ENCODE peak calls at places on chromosomes 13 and 19, in ten cellular contexts. One of them, this sample, is unnamed.
A peak's percentile ranks its signal among the peaks of the same experiment; 100 is the strongest.

GRCh38 chr19:4972509-4973230 is 3.8 kb downstream of the KDM4B start:
- DNase-seq in GM12865: no peak
- DNase-seq in bronchial epithelial cell: peak; percentile 48
- DNase-seq in fibroblast of gingiva: peak; percentile 59
- DNase-seq in NCI-H1417: no peak
- DNase-seq in stimulated activated CD4-positive, alpha-beta T cell treated with anti-CD3 and anti-CD28 coated beads, Interleukin-1b, Interleukin-23, amount 100 ng/mL, for 4 hours: no peak
- DNase-seq in NCI-H345: no peak
- DNase-seq in cardiac fibroblast: peak; percentile 45
- DNase-seq in cerebellar cortex: no peak
- DNase-seq in H7: peak; percentile 35
- DNase-seq in this sample: no peak

GRCh38 chr13:28805193-28805819 is 14.8 kb upstream of the MTUS2 start:
- DNase-seq in GM12865: peak; percentile 49
- DNase-seq in bronchial epithelial cell: no peak
- DNase-seq in fibroblast of gingiva: no peak
- DNase-seq in NCI-H1417: no peak
- DNase-seq in stimulated activated CD4-positive, alpha-beta T cell treated with anti-CD3 and anti-CD28 coated beads, Interleukin-1b, Interleukin-23, amount 100 ng/mL, for 4 hours: no peak
- DNase-seq in NCI-H345: peak; percentile 1
- DNase-seq in cardiac fibroblast: peak; percentile 12
- DNase-seq in cerebellar cortex: no peak
- DNase-seq in H7: peak; percentile 66
- DNase-seq in this sample: no peak

GRCh38 chr19:5913739-5914357 is at the start of gene CAPS:
- DNase-seq in GM12865: no peak
- DNase-seq in bronchial epithelial cell: peak; percentile 64
- DNase-seq in fibroblast of gingiva: peak; percentile 90
- DNase-seq in NCI-H1417: no peak
- DNase-seq in stimulated activated CD4-positive, alpha-beta T cell treated with anti-CD3 and anti-CD28 coated beads, Interleukin-1b, Interleukin-23, amount 100 ng/mL, for 4 hours: no peak
- DNase-seq in NCI-H345: no peak
- DNase-seq in cardiac fibroblast: peak; percentile 82
- DNase-seq in cerebellar cortex: no peak
- DNase-seq in H7: no peak
- DNase-seq in this sample: no peak

GRCh38 chr13:23598371-23598770 is 28.2 kb downstream of the TNFRSF19 start:
- DNase-seq in GM12865: no peak
- DNase-seq in bronchial epithelial cell: no peak
- DNase-seq in fibroblast of gingiva: peak; percentile 49
- DNase-seq in NCI-H1417: no peak
- DNase-seq in stimulated activated CD4-positive, alpha-beta T cell treated with anti-CD3 and anti-CD28 coated beads, Interleukin-1b, Interleukin-23, amount 100 ng/mL, for 4 hours: no peak
- DNase-seq in NCI-H345: no peak
- DNase-seq in cardiac fibroblast: no peak
- DNase-seq in cerebellar cortex: no peak
- DNase-seq in H7: no peak
- DNase-seq in this sample: no peak

GRCh38 chr13:41411536-41411935 is 45.8 kb upstream of the RGCC start:
- DNase-seq in GM12865: peak; percentile 34
- DNase-seq in bronchial epithelial cell: peak; percentile 50
- DNase-seq in fibroblast of gingiva: peak; percentile 64
- DNase-seq in NCI-H1417: peak; percentile 1
- DNase-seq in stimulated activated CD4-positive, alpha-beta T cell treated with anti-CD3 and anti-CD28 coated beads, Interleukin-1b, Interleukin-23, amount 100 ng/mL, for 4 hours: peak; percentile 15
- DNase-seq in NCI-H345: no peak
- DNase-seq in cardiac fibroblast: peak; percentile 80
- DNase-seq in cerebellar cortex: peak; percentile 22
- DNase-seq in H7: peak; percentile 14
- DNase-seq in this sample: no peak

GRCh38 chr13:97493471-97493870 is 59.5 kb downstream of the RAP2A start:
- DNase-seq in GM12865: no peak
- DNase-seq in bronchial epithelial cell: no peak
- DNase-seq in fibroblast of gingiva: peak; percentile 56
- DNase-seq in NCI-H1417: no peak
- DNase-seq in stimulated activated CD4-positive, alpha-beta T cell treated with anti-CD3 and anti-CD28 coated beads, Interleukin-1b, Interleukin-23, amount 100 ng/mL, for 4 hours: no peak
- DNase-seq in NCI-H345: no peak
- DNase-seq in cardiac fibroblast: peak; percentile 45
- DNase-seq in cerebellar cortex: no peak
- DNase-seq in H7: no peak
- DNase-seq in this sample: no peak

GRCh38 chr19:46017874-46018675 is 4.8 kb downstream of the PGLYRP1 start:
- DNase-seq in GM12865: no peak
- DNase-seq in bronchial epithelial cell: no peak
- DNase-seq in fibroblast of gingiva: no peak
- DNase-seq in NCI-H1417: no peak
- DNase-seq in stimulated activated CD4-positive, alpha-beta T cell treated with anti-CD3 and anti-CD28 coated beads, Interleukin-1b, Interleukin-23, amount 100 ng/mL, for 4 hours: no peak
- DNase-seq in NCI-H345: no peak
- DNase-seq in cardiac fibroblast: no peak
- DNase-seq in cerebellar cortex: no peak
- DNase-seq in H7: no peak
- DNase-seq in this sample: no peak

GRCh38 chr19:38634757-38635482 is 12.5 kb upstream of the ACTN4 start:
- DNase-seq in GM12865: peak; percentile 72
- DNase-seq in bronchial epithelial cell: peak; percentile 42
- DNase-seq in fibroblast of gingiva: peak; percentile 46
- DNase-seq in NCI-H1417: peak; percentile 28
- DNase-seq in stimulated activated CD4-positive, alpha-beta T cell treated with anti-CD3 and anti-CD28 coated beads, Interleukin-1b, Interleukin-23, amount 100 ng/mL, for 4 hours: peak; percentile 70
- DNase-seq in NCI-H345: peak; percentile 81
- DNase-seq in cardiac fibroblast: peak; percentile 71
- DNase-seq in cerebellar cortex: peak; percentile 77
- DNase-seq in H7: peak; percentile 91
- DNase-seq in this sample: peak; percentile 57

GRCh38 chr13:45928843-45929242 is 77.3 kb upstream of the SIAH3 start:
- DNase-seq in GM12865: no peak
- DNase-seq in bronchial epithelial cell: peak; percentile 46
- DNase-seq in fibroblast of gingiva: peak; percentile 30
- DNase-seq in NCI-H1417: no peak
- DNase-seq in stimulated activated CD4-positive, alpha-beta T cell treated with anti-CD3 and anti-CD28 coated beads, Interleukin-1b, Interleukin-23, amount 100 ng/mL, for 4 hours: no peak
- DNase-seq in NCI-H345: no peak
- DNase-seq in cardiac fibroblast: peak; percentile 66
- DNase-seq in cerebellar cortex: no peak
- DNase-seq in H7: no peak
- DNase-seq in this sample: no peak

GRCh38 chr13:36706755-36707154 is 32.9 kb downstream of the SERTM1 start:
- DNase-seq in GM12865: no peak
- DNase-seq in bronchial epithelial cell: no peak
- DNase-seq in fibroblast of gingiva: peak; percentile 32
- DNase-seq in NCI-H1417: no peak
- DNase-seq in stimulated activated CD4-positive, alpha-beta T cell treated with anti-CD3 and anti-CD28 coated beads, Interleukin-1b, Interleukin-23, amount 100 ng/mL, for 4 hours: no peak
- DNase-seq in NCI-H345: no peak
- DNase-seq in cardiac fibroblast: peak; percentile 20
- DNase-seq in cerebellar cortex: no peak
- DNase-seq in H7: no peak
- DNase-seq in this sample: no peak

GRCh38 chr13:106349080-106349841 is 186.2 kb downstream of the EFNB2 start:
- DNase-seq in GM12865: no peak
- DNase-seq in bronchial epithelial cell: peak; percentile 85
- DNase-seq in fibroblast of gingiva: no peak
- DNase-seq in NCI-H1417: peak; percentile 87
- DNase-seq in stimulated activated CD4-positive, alpha-beta T cell treated with anti-CD3 and anti-CD28 coated beads, Interleukin-1b, Interleukin-23, amount 100 ng/mL, for 4 hours: no peak
- DNase-seq in NCI-H345: peak; percentile 89
- DNase-seq in cardiac fibroblast: no peak
- DNase-seq in cerebellar cortex: peak; percentile 81
- DNase-seq in H7: peak; percentile 32
- DNase-seq in this sample: no peak

GRCh38 chr13:106649495-106649894 is 81.6 kb upstream of the ARGLU1 start:
- DNase-seq in GM12865: no peak
- DNase-seq in bronchial epithelial cell: peak; percentile 85
- DNase-seq in fibroblast of gingiva: no peak
- DNase-seq in NCI-H1417: no peak
- DNase-seq in stimulated activated CD4-positive, alpha-beta T cell treated with anti-CD3 and anti-CD28 coated beads, Interleukin-1b, Interleukin-23, amount 100 ng/mL, for 4 hours: no peak
- DNase-seq in NCI-H345: no peak
- DNase-seq in cardiac fibroblast: no peak
- DNase-seq in cerebellar cortex: no peak
- DNase-seq in H7: no peak
- DNase-seq in this sample: no peak

GRCh38 chr19:41734585-41734984 is 20.7 kb upstream of the CEACAM6 start:
- DNase-seq in GM12865: no peak
- DNase-seq in bronchial epithelial cell: peak; percentile 23
- DNase-seq in fibroblast of gingiva: no peak
- DNase-seq in NCI-H1417: peak; percentile 69
- DNase-seq in stimulated activated CD4-positive, alpha-beta T cell treated with anti-CD3 and anti-CD28 coated beads, Interleukin-1b, Interleukin-23, amount 100 ng/mL, for 4 hours: no peak
- DNase-seq in NCI-H345: peak; percentile 35
- DNase-seq in cardiac fibroblast: no peak
- DNase-seq in cerebellar cortex: no peak
- DNase-seq in H7: no peak
- DNase-seq in this sample: no peak

GRCh38 chr13:44516771-44517170 is 59.4 kb downstream of the TSC22D1 start:
- DNase-seq in GM12865: no peak
- DNase-seq in bronchial epithelial cell: peak; percentile 21
- DNase-seq in fibroblast of gingiva: no peak
- DNase-seq in NCI-H1417: peak; percentile 9
- DNase-seq in stimulated activated CD4-positive, alpha-beta T cell treated with anti-CD3 and anti-CD28 coated beads, Interleukin-1b, Interleukin-23, amount 100 ng/mL, for 4 hours: no peak
- DNase-seq in NCI-H345: no peak
- DNase-seq in cardiac fibroblast: no peak
- DNase-seq in cerebellar cortex: no peak
- DNase-seq in H7: peak; percentile 47
- DNase-seq in this sample: no peak

GRCh38 chr19:33248954-33249613 is 23.4 kb upstream of the SLC7A10 start:
- DNase-seq in GM12865: no peak
- DNase-seq in bronchial epithelial cell: no peak
- DNase-seq in fibroblast of gingiva: no peak
- DNase-seq in NCI-H1417: no peak
- DNase-seq in stimulated activated CD4-positive, alpha-beta T cell treated with anti-CD3 and anti-CD28 coated beads, Interleukin-1b, Interleukin-23, amount 100 ng/mL, for 4 hours: no peak
- DNase-seq in NCI-H345: no peak
- DNase-seq in cardiac fibroblast: no peak
- DNase-seq in cerebellar cortex: no peak
- DNase-seq in H7: peak; percentile 74
- DNase-seq in this sample: no peak

GRCh38 chr19:42440357-42441046 is 2.2 kb downstream of the CXCL17 start:
- DNase-seq in GM12865: peak; percentile 80
- DNase-seq in bronchial epithelial cell: peak; percentile 57
- DNase-seq in fibroblast of gingiva: peak; percentile 60
- DNase-seq in NCI-H1417: no peak
- DNase-seq in stimulated activated CD4-positive, alpha-beta T cell treated with anti-CD3 and anti-CD28 coated beads, Interleukin-1b, Interleukin-23, amount 100 ng/mL, for 4 hours: peak; percentile 81
- DNase-seq in NCI-H345: peak; percentile 38
- DNase-seq in cardiac fibroblast: peak; percentile 82
- DNase-seq in cerebellar cortex: peak; percentile 62
- DNase-seq in H7: peak; percentile 74
- DNase-seq in this sample: peak; percentile 70

GRCh38 chr13:26604784-26605183 is 47.3 kb downstream of the WASF3 start:
- DNase-seq in GM12865: no peak
- DNase-seq in bronchial epithelial cell: no peak
- DNase-seq in fibroblast of gingiva: peak; percentile 63
- DNase-seq in NCI-H1417: no peak
- DNase-seq in stimulated activated CD4-positive, alpha-beta T cell treated with anti-CD3 and anti-CD28 coated beads, Interleukin-1b, Interleukin-23, amount 100 ng/mL, for 4 hours: no peak
- DNase-seq in NCI-H345: no peak
- DNase-seq in cardiac fibroblast: no peak
- DNase-seq in cerebellar cortex: no peak
- DNase-seq in H7: no peak
- DNase-seq in this sample: no peak

GRCh38 chr13:29733069-29733700 is 117.2 kb downstream of the UBL3 start:
- DNase-seq in GM12865: no peak
- DNase-seq in bronchial epithelial cell: no peak
- DNase-seq in fibroblast of gingiva: no peak
- DNase-seq in NCI-H1417: no peak
- DNase-seq in stimulated activated CD4-positive, alpha-beta T cell treated with anti-CD3 and anti-CD28 coated beads, Interleukin-1b, Interleukin-23, amount 100 ng/mL, for 4 hours: no peak
- DNase-seq in NCI-H345: no peak
- DNase-seq in cardiac fibroblast: no peak
- DNase-seq in cerebellar cortex: no peak
- DNase-seq in H7: no peak
- DNase-seq in this sample: no peak

GRCh38 chr13:28059214-28059613 is 41.2 kb downstream of the FLT3 start:
- DNase-seq in GM12865: peak; percentile 65
- DNase-seq in bronchial epithelial cell: peak; percentile 36
- DNase-seq in fibroblast of gingiva: no peak
- DNase-seq in NCI-H1417: no peak
- DNase-seq in stimulated activated CD4-positive, alpha-beta T cell treated with anti-CD3 and anti-CD28 coated beads, Interleukin-1b, Interleukin-23, amount 100 ng/mL, for 4 hours: peak; percentile 17
- DNase-seq in NCI-H345: no peak
- DNase-seq in cardiac fibroblast: peak; percentile 26
- DNase-seq in cerebellar cortex: peak; percentile 22
- DNase-seq in H7: peak; percentile 40
- DNase-seq in this sample: peak; percentile 6

GRCh38 chr19:8641221-8641907 is 10.9 kb downstream of the NFILZ start:
- DNase-seq in GM12865: no peak
- DNase-seq in bronchial epithelial cell: no peak
- DNase-seq in fibroblast of gingiva: no peak
- DNase-seq in NCI-H1417: no peak
- DNase-seq in stimulated activated CD4-positive, alpha-beta T cell treated with anti-CD3 and anti-CD28 coated beads, Interleukin-1b, Interleukin-23, amount 100 ng/mL, for 4 hours: no peak
- DNase-seq in NCI-H345: no peak
- DNase-seq in cardiac fibroblast: no peak
- DNase-seq in cerebellar cortex: no peak
- DNase-seq in H7: no peak
- DNase-seq in this sample: no peak

GRCh38 chr19:18644144-18645034 is 7.6 kb downstream of the KLHL26 start:
- DNase-seq in GM12865: no peak
- DNase-seq in bronchial epithelial cell: peak; percentile 37
- DNase-seq in fibroblast of gingiva: no peak
- DNase-seq in NCI-H1417: no peak
- DNase-seq in stimulated activated CD4-positive, alpha-beta T cell treated with anti-CD3 and anti-CD28 coated beads, Interleukin-1b, Interleukin-23, amount 100 ng/mL, for 4 hours: no peak
- DNase-seq in NCI-H345: no peak
- DNase-seq in cardiac fibroblast: no peak
- DNase-seq in cerebellar cortex: no peak
- DNase-seq in H7: peak; percentile 62
- DNase-seq in this sample: no peak

GRCh38 chr13:27449936-27450828 is at the start of gene MTIF3:
- DNase-seq in GM12865: peak; percentile 98
- DNase-seq in bronchial epithelial cell: peak; percentile 90
- DNase-seq in fibroblast of gingiva: peak; percentile 82
- DNase-seq in NCI-H1417: peak; percentile 92
- DNase-seq in stimulated activated CD4-positive, alpha-beta T cell treated with anti-CD3 and anti-CD28 coated beads, Interleukin-1b, Interleukin-23, amount 100 ng/mL, for 4 hours: peak; percentile 96
- DNase-seq in NCI-H345: peak; percentile 94
- DNase-seq in cardiac fibroblast: peak; percentile 94
- DNase-seq in cerebellar cortex: peak; percentile 97
- DNase-seq in H7: peak; percentile 94
- DNase-seq in this sample: peak; percentile 95

GRCh38 chr13:94620286-94620896 is 18.7 kb downstream of the GPR180 start:
- DNase-seq in GM12865: peak; percentile 59
- DNase-seq in bronchial epithelial cell: peak; percentile 50
- DNase-seq in fibroblast of gingiva: peak; percentile 10
- DNase-seq in NCI-H1417: peak; percentile 67
- DNase-seq in stimulated activated CD4-positive, alpha-beta T cell treated with anti-CD3 and anti-CD28 coated beads, Interleukin-1b, Interleukin-23, amount 100 ng/mL, for 4 hours: no peak
- DNase-seq in NCI-H345: peak; percentile 64
- DNase-seq in cardiac fibroblast: peak; percentile 54
- DNase-seq in cerebellar cortex: peak; percentile 54
- DNase-seq in H7: peak; percentile 53
- DNase-seq in this sample: no peak

This sample was measured in activated effector memory CD4-positive, alpha-beta T cell treated with Interleukin-2 at 50 U/mL for 16 hours.